ENCODE peak calls at places on chromosomes 4 and X, in four cellular contexts. K is CD8-positive, alpha-beta memory T cell; Y is AG10803; N is astrocyte of the hippocampus. E is an unnamed sample.
A peak's percentile ranks its signal among the peaks of the same experiment; 100 is the strongest.

GRCh38 chrX:30283456-30284200 is 25.6 kb downstream of the NR0B1 start:
- DNase-seq in K (no peak), Y (peak; percentile 82), N (peak; percentile 81), E (no peak)

GRCh38 chrX:111504941-111505340 is 6.5 kb upstream of the SERTM2 start:
- DNase-seq in K (no peak), Y (no peak), N (no peak), E (no peak)

GRCh38 chr4:148170408-148171385 is 271.5 kb downstream of the NR3C2 start:
- DNase-seq in K (no peak), Y (no peak), N (no peak), E (no peak)

GRCh38 chrX:71253253-71254091 is 468 bp downstream of the ZMYM3 start:
- DNase-seq in K (peak; percentile 55), Y (peak; percentile 32), N (peak; percentile 56), E (peak; percentile 17)

GRCh38 chr4:121698119-121698732 is 1.4 kb upstream of the ANXA5 start:
- DNase-seq in K (no peak), Y (peak; percentile 82), N (no peak), E (no peak)

GRCh38 chr4:80135702-80136058 is 61.6 kb upstream of the PRDM8 start:
- DNase-seq in K (no peak), Y (no peak), N (no peak), E (no peak)

GRCh38 chrX:104318330-104319009 is 63.7 kb upstream of the ESX1 start:
- DNase-seq in K (no peak), Y (peak; percentile 36), N (peak; percentile 53), E (no peak)

GRCh38 chrX:133555796-133556458 is 140.6 kb upstream of the GPC4 start:
- DNase-seq in K (no peak), Y (no peak), N (no peak), E (no peak)

GRCh38 chr4:82201805-82202636 is 171.8 kb downstream of the HNRNPD start:
- DNase-seq in K (peak; percentile 59), Y (peak; percentile 22), N (peak; percentile 61), E (peak; percentile 8)